ENCODE peak calls at places on chromosomes 4 and X, in four cellular contexts. One of them, this sample, is unnamed.

GRCh38 chrX:102546818-102547493 is 30.4 kb upstream of the TMSB15A start:
- DNase-seq in CD8-positive, alpha-beta T cell: no peak
- DNase-seq in prostate gland: no peak
- DNase-seq in breast epithelium: no peak
- DNase-seq in this sample: no peak

GRCh38 chrX:113929004-113929403 is 654.9 kb upstream of the HTR2C start:
- DNase-seq in CD8-positive, alpha-beta T cell: no peak
- DNase-seq in prostate gland: peak; percentile 3
- DNase-seq in breast epithelium: no peak
- DNase-seq in this sample: peak; percentile 29

GRCh38 chr4:121464854-121465253 is 84.0 kb upstream of the QRFPR start:
- DNase-seq in CD8-positive, alpha-beta T cell: no peak
- DNase-seq in prostate gland: no peak
- DNase-seq in breast epithelium: no peak
- DNase-seq in this sample: no peak

GRCh38 chr4:6307230-6307629 is 37.6 kb downstream of the WFS1 start:
- DNase-seq in CD8-positive, alpha-beta T cell: no peak
- DNase-seq in prostate gland: no peak
- DNase-seq in breast epithelium: no peak
- DNase-seq in this sample: no peak

GRCh38 chrX:46251755-46252154 is 293.5 kb downstream of the ZNF674 start:
- DNase-seq in CD8-positive, alpha-beta T cell: no peak
- DNase-seq in prostate gland: no peak
- DNase-seq in breast epithelium: no peak
- DNase-seq in this sample: no peak

GRCh38 chr4:56410247-56410646 is 23.0 kb upstream of the AASDH start:
- DNase-seq in CD8-positive, alpha-beta T cell: no peak
- DNase-seq in prostate gland: peak; percentile 77
- DNase-seq in breast epithelium: no peak
- DNase-seq in this sample: peak; percentile 60

GRCh38 chrX:8043121-8043520 is 115.9 kb upstream of the PNPLA4 start:
- DNase-seq in CD8-positive, alpha-beta T cell: no peak
- DNase-seq in prostate gland: no peak
- DNase-seq in breast epithelium: no peak
- DNase-seq in this sample: no peak

GRCh38 chr4:125483278-125483677 is 168.5 kb downstream of the FAT4 start:
- DNase-seq in CD8-positive, alpha-beta T cell: no peak
- DNase-seq in prostate gland: no peak
- DNase-seq in breast epithelium: no peak
- DNase-seq in this sample: no peak

GRCh38 chr4:38671594-38671943 is 7.6 kb downstream of the KLF3 start:
- DNase-seq in CD8-positive, alpha-beta T cell: no peak
- DNase-seq in prostate gland: no peak
- DNase-seq in breast epithelium: no peak
- DNase-seq in this sample: no peak

GRCh38 chr4:15779336-15779735 is 1.2 kb downstream of the CD38 start:
- DNase-seq in CD8-positive, alpha-beta T cell: no peak
- DNase-seq in prostate gland: peak; percentile 43
- DNase-seq in breast epithelium: no peak
- DNase-seq in this sample: peak; percentile 56

GRCh38 chrX:109487640-109488039 is 5.8 kb upstream of the GUCY2F start:
- DNase-seq in CD8-positive, alpha-beta T cell: no peak
- DNase-seq in prostate gland: no peak
- DNase-seq in breast epithelium: no peak
- DNase-seq in this sample: no peak

GRCh38 chrX:49282647-49283011 is 13.0 kb downstream of the PPP1R3F start:
- DNase-seq in CD8-positive, alpha-beta T cell: no peak
- DNase-seq in prostate gland: no peak
- DNase-seq in breast epithelium: no peak
- DNase-seq in this sample: no peak

GRCh38 chr4:152738812-152739211 is 40.7 kb downstream of the TIGD4 start:
- DNase-seq in CD8-positive, alpha-beta T cell: no peak
- DNase-seq in prostate gland: no peak
- DNase-seq in breast epithelium: no peak
- DNase-seq in this sample: no peak

GRCh38 chrX:107747596-107748161 is 27.9 kb downstream of the TSC22D3 start:
- DNase-seq in CD8-positive, alpha-beta T cell: no peak
- DNase-seq in prostate gland: peak; percentile 51
- DNase-seq in breast epithelium: no peak
- DNase-seq in this sample: no peak

GRCh38 chrX:153828308-153828707 is 2.0 kb downstream of the PDZD4 start:
- DNase-seq in CD8-positive, alpha-beta T cell: no peak
- DNase-seq in prostate gland: no peak
- DNase-seq in breast epithelium: no peak
- DNase-seq in this sample: no peak

GRCh38 chr4:151117371-151117962 is 18.0 kb downstream of the RPS3A start:
- DNase-seq in CD8-positive, alpha-beta T cell: peak; percentile 52
- DNase-seq in prostate gland: peak; percentile 40
- DNase-seq in breast epithelium: no peak
- DNase-seq in this sample: peak; percentile 64

GRCh38 chrX:46260502-46260901 is 284.7 kb downstream of the ZNF674 start:
- DNase-seq in CD8-positive, alpha-beta T cell: no peak
- DNase-seq in prostate gland: no peak
- DNase-seq in breast epithelium: no peak
- DNase-seq in this sample: no peak

GRCh38 chr4:125750827-125751466 is 436.2 kb downstream of the FAT4 start:
- DNase-seq in CD8-positive, alpha-beta T cell: no peak
- DNase-seq in prostate gland: no peak
- DNase-seq in breast epithelium: no peak
- DNase-seq in this sample: no peak

GRCh38 chrX:44036336-44036735 is 63.1 kb upstream of the NDP start:
- DNase-seq in CD8-positive, alpha-beta T cell: no peak
- DNase-seq in prostate gland: no peak
- DNase-seq in breast epithelium: no peak
- DNase-seq in this sample: no peak

GRCh38 chr4:30536231-30536630 is 183.9 kb upstream of the PCDH7 start:
- DNase-seq in CD8-positive, alpha-beta T cell: no peak
- DNase-seq in prostate gland: no peak
- DNase-seq in breast epithelium: no peak
- DNase-seq in this sample: no peak

GRCh38 chrX:50161143-50161542 is 39.7 kb downstream of the AKAP4 start:
- DNase-seq in CD8-positive, alpha-beta T cell: no peak
- DNase-seq in prostate gland: no peak
- DNase-seq in breast epithelium: no peak
- DNase-seq in this sample: no peak

GRCh38 chr4:149980941-149981340 is 97.3 kb upstream of the DCLK2 start:
- DNase-seq in CD8-positive, alpha-beta T cell: peak; percentile 53
- DNase-seq in prostate gland: peak; percentile 27
- DNase-seq in breast epithelium: peak; percentile 53
- DNase-seq in this sample: peak; percentile 71

GRCh38 chr4:1379801-1380331 is 26.4 kb downstream of the NKX1-1 start:
- DNase-seq in CD8-positive, alpha-beta T cell: no peak
- DNase-seq in prostate gland: no peak
- DNase-seq in breast epithelium: peak; percentile 35
- DNase-seq in this sample: no peak

GRCh38 chr4:111847256-111848108 is 297.8 kb upstream of the FAM241A start:
- DNase-seq in CD8-positive, alpha-beta T cell: no peak
- DNase-seq in prostate gland: no peak
- DNase-seq in breast epithelium: no peak
- DNase-seq in this sample: no peak
- TF ChIP-seq CTCF in CD8-positive, alpha-beta T cell: no peak
- TF ChIP-seq CTCF in prostate gland: no peak
- TF ChIP-seq CTCF in breast epithelium: no peak
- TF ChIP-seq CTCF in this sample: no peak

GRCh38 chrX:131729295-131729694 is 185.4 kb downstream of the OR13H1 start:
- DNase-seq in CD8-positive, alpha-beta T cell: peak; percentile 86
- DNase-seq in prostate gland: no peak
- DNase-seq in breast epithelium: no peak
- DNase-seq in this sample: peak; percentile 89
- H3K9me3 ChIP-seq in CD8-positive, alpha-beta T cell: no peaks in the 10 kb centered on the region
- H3K9me3 ChIP-seq in prostate gland: no peaks in the 10 kb centered on the region
- H3K9me3 ChIP-seq in breast epithelium: peaks cover 10% of the 10 kb centered on the region
- H3K9me3 ChIP-seq in this sample: no peaks in the 10 kb centered on the region

DNA sequence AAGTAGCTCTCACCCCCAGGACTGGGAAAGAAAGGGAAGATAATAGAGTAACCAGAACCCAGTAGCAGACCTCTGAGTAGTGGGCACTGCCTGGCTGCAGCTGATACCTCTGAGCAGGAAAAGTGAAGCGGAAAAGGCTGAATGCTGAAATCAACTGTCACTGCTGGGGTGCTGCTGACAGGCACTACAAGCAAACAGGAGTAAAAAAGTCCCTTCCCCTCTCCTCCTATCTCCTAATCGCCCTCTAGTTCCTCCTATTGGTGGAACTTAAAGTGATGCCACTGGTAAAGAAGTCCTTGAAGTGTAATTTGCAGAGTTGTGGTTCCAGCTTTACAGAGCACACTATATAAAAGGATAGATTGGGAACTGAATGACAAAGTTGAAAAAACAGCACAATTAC is 32.8 kb upstream of the GLRB start:
- DNase-seq in CD8-positive, alpha-beta T cell: no peak
- DNase-seq in prostate gland: no peak
- DNase-seq in breast epithelium: no peak
- DNase-seq in this sample: no peak
- TF ChIP-seq CTCF in CD8-positive, alpha-beta T cell: no peak
- TF ChIP-seq CTCF in prostate gland: no peak
- TF ChIP-seq CTCF in breast epithelium: no peak
- TF ChIP-seq CTCF in this sample: no peak

DNA sequence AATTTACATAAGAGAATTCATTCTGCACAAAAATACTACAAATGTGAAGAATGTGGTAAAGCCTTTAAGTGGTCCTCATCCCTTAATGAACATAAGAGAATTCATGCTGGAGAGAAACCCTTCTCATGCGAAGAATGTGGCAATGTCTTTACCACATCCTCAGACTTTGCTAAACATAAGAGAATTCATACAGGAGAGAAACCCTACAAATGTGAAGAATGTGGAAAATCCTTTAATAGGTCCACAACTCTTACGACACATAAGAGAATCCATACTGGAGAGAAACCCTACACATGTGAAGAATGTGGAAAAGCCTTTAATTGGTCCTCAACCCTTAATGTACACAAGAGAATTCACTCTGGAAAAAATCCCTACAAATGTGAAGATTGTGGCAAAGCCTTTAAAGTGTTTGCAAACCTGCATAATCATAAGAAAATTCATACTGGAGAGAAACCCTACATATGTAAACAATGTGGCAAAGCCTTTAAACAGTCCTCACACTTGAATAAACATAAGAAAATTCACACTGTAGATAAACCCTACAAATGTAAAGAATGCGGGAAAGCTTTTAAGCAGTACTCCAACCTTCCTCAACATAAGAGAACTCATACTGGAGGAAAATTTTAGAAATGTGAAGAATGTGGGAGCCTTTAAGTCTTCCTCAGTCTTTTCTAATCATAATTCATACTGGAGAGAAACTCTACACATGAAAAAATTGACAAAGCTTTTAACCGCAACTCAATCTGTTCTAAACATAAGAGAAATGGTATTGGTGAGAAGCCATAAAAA is 37.4 kb downstream of the ZNF718 start:
- DNase-seq in CD8-positive, alpha-beta T cell: no peak
- DNase-seq in prostate gland: no peak
- DNase-seq in breast epithelium: no peak
- DNase-seq in this sample: no peak
- H3K9me3 ChIP-seq in CD8-positive, alpha-beta T cell: peaks cover 47% of the 10 kb centered on the region
- H3K9me3 ChIP-seq in prostate gland: peaks cover 9% of the 10 kb centered on the region
- H3K9me3 ChIP-seq in breast epithelium: peaks cover 100% of the 10 kb centered on the region
- H3K9me3 ChIP-seq in this sample: peaks cover 19% of the 10 kb centered on the region

GRCh38 chr4:154562697-154563254 is at the start of gene FGB:
- DNase-seq in CD8-positive, alpha-beta T cell: no peak
- DNase-seq in prostate gland: no peak
- DNase-seq in breast epithelium: no peak
- DNase-seq in this sample: no peak

GRCh38 chr4:154559931-154560801 is 2.6 kb upstream of the FGB start:
- DNase-seq in CD8-positive, alpha-beta T cell: no peak
- DNase-seq in prostate gland: no peak
- DNase-seq in breast epithelium: no peak
- DNase-seq in this sample: no peak

GRCh38 chr4:154560824-154561231 is 2.0 kb upstream of the FGB start:
- DNase-seq in CD8-positive, alpha-beta T cell: no peak
- DNase-seq in prostate gland: no peak
- DNase-seq in breast epithelium: no peak
- DNase-seq in this sample: no peak

GRCh38 chr4:154564311-154564710 is 1.5 kb downstream of the FGB start:
- DNase-seq in CD8-positive, alpha-beta T cell: no peak
- DNase-seq in prostate gland: no peak
- DNase-seq in breast epithelium: no peak
- DNase-seq in this sample: no peak

GRCh38 chr4:154559141-154559841 is 3.5 kb upstream of the FGB start:
- DNase-seq in CD8-positive, alpha-beta T cell: no peak
- DNase-seq in prostate gland: no peak
- DNase-seq in breast epithelium: no peak
- DNase-seq in this sample: peak; percentile 22
- TF ChIP-seq CTCF in CD8-positive, alpha-beta T cell: no peak
- TF ChIP-seq CTCF in prostate gland: no peak
- TF ChIP-seq CTCF in breast epithelium: peak; percentile 24
- TF ChIP-seq CTCF in this sample: peak; percentile 36

This sample was measured in colonic mucosa.